ENCODE peak calls at places on chromosomes 4 and X, in nine cellular contexts. A, J, C, O, H, T, K, Z and D are unnamed samples.

GRCh38 chr4:42371306-42372063 is 25.8 kb upstream of the SHISA3 start:
- DNase-seq in A (no peak), J (peak; percentile 57), C (peak; percentile 82), O (no peak), H (no peak), T (peak; percentile 77), K (no peak), Z (no peak), D (peak; percentile 78)

GRCh38 chr4:173237722-173238121 is 69.1 kb downstream of the GALNT7 start:
- DNase-seq in A (no peak), J (no peak), C (no peak), O (no peak), H (no peak), T (no peak), K (no peak), Z (no peak), D (peak; percentile 85)

GRCh38 chrX:84153538-84153937 is 34.5 kb downstream of the RPS6KA6 start:
- DNase-seq in A (no peak), J (no peak), C (peak; percentile 13), O (no peak), H (no peak), T (no peak), K (no peak), Z (no peak), D (no peak)

GRCh38 chr4:155900402-155900801 is 3.1 kb upstream of the TDO2 start:
- DNase-seq in A (no peak), J (peak; percentile 30), C (peak; percentile 87), O (no peak), H (no peak), T (no peak), K (no peak), Z (no peak), D (peak; percentile 86)

GRCh38 chr4:172061204-172061603 is 248.0 kb downstream of the GALNTL6 start:
- DNase-seq in A (no peak), J (no peak), C (no peak), O (no peak), H (no peak), T (no peak), K (no peak), Z (no peak), D (no peak)

GRCh38 chr4:92235741-92236140 is 68.0 kb upstream of the GRID2 start:
- DNase-seq in A (no peak), J (no peak), C (peak; percentile 55), O (no peak), H (no peak), T (no peak), K (no peak), Z (no peak), D (peak; percentile 73)

GRCh38 chr4:107826427-107826980 is 1.8 kb downstream of the SGMS2 start:
- DNase-seq in A (no peak), J (peak; percentile 24), C (no peak), O (peak; percentile 42), H (no peak), T (no peak), K (no peak), Z (no peak), D (no peak)

GRCh38 chrX:97494756-97495372 is 611.2 kb downstream of the RPA4 start:
- DNase-seq in A (no peak), J (no peak), C (no peak), O (no peak), H (no peak), T (no peak), K (no peak), Z (no peak), D (no peak)

GRCh38 chr4:26191353-26191752 is 129.5 kb upstream of the RBPJ start:
- DNase-seq in A (no peak), J (peak; percentile 65), C (no peak), O (no peak), H (no peak), T (no peak), K (no peak), Z (no peak), D (no peak)

DNA sequence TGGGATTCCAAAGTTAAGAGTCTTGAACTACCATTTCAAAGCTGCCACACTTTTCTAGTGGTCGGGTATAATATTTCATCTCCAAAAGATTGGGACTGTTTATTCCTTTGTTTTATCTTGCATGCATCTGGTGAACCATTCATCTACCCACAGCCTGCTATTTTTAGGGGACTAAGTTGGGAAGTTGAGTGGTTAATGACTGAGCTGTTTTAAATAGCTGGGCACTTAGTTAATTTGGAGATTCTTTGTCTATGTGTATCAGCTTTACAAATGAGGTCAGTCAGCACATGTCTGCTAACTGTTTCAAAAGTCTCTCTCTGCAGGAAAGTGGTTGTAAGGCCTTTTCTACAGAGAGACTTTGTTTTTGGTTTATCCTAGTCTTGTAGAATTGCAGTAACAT is 8.1 kb downstream of the BMP2K start:
- DNase-seq in A (no peak), J (no peak), C (peak; percentile 56), O (no peak), H (no peak), T (no peak), K (no peak), Z (no peak), D (no peak)
- H3K4me3 ChIP-seq in A (no peak overlapping the region), J (no peak overlapping the region), C (no peak overlapping the region), O (no peak overlapping the region), H (no peak overlapping the region), T (no peak overlapping the region), K (no peak overlapping the region), Z (peak overlapping the region; percentile 12), D (no peak overlapping the region)

DNA sequence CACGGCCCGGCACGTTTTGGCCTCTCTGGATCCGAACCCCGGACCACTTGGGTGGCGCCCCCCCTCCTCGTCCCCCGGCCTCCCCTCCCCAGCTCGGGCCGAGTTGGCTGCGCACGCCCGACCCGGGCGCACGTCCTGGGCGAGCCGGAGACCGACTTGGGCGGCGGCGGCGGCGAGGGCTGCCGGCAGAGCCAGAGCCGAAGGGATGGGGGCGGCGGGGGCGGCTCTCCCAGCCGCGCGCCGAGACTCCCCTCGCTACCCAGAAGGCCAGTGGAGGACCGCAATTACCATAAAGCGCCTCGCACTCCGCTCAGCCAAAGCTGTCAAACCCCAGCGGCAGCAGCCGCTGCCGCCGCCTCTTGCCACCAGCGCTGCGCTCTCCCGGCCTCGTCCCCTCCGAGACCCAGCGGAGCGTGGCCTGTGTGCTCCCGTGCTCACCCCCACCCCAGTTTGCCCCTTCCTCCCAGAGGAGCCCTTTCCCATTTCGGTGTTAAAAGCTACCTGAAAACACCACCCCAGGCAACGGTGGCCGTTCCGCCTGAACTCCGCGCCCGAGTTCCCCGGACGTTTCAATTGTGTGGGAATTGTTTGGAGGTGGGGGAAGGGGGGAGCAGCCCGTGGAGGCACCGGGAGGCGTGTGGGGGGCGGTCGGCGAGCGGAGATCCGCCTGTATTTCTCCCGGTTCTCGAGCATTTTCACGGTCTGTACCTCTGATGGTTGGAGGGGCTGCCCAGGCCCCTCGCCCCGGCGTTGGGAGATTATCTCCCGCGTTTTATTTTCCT is 697 bp upstream of the BCOR start:
- DNase-seq in A (no peak), J (peak; percentile 83), C (peak; percentile 63), O (peak; percentile 58), H (no peak), T (peak; percentile 64), K (no peak), Z (peak; percentile 42), D (no peak)
- H3K9me3 ChIP-seq in A (no peaks in the 10 kb centered on the region), J (no peaks in the 10 kb centered on the region), C (no peaks in the 10 kb centered on the region), O (no peaks in the 10 kb centered on the region), H (no peaks in the 10 kb centered on the region), T (no peaks in the 10 kb centered on the region), K (no peaks in the 10 kb centered on the region), Z (no peaks in the 10 kb centered on the region), D (no peaks in the 10 kb centered on the region)

DNA sequence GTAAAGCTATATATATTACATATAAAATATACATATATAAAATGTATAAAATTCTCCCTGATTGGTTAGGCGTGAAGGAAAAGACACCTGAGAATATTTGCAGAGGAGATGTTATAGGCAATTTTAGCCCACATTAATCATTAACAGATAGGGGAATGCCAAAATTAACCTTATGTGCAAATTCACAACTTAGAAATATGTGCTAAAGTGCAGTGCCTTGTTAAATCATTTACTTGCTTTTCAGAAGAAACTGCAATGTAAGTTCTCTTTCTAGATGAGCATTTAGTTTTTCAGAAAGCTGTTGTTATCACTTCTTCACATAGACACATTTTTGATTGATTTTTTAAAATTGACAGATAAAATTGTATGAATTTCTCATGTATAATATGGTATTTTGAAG is 5.6 kb downstream of the TASL start:
- DNase-seq in A (no peak), J (peak; percentile 11), C (no peak), O (no peak), H (no peak), T (no peak), K (no peak), Z (no peak), D (no peak)
- H3K4me3 ChIP-seq in A (no peak overlapping the region), J (no peak overlapping the region), C (no peak overlapping the region), O (no peak overlapping the region), H (no peak overlapping the region), T (no peak overlapping the region), K (no peak overlapping the region), Z (no peak overlapping the region), D (no peak overlapping the region)

GRCh38 chr4:63430105-63430504 is 979.1 kb downstream of the TECRL start:
- DNase-seq in A (no peak), J (no peak), C (no peak), O (no peak), H (no peak), T (no peak), K (no peak), Z (no peak), D (no peak)
- H3K9me3 ChIP-seq in A (no peaks in the 10 kb centered on the region), J (no peaks in the 10 kb centered on the region), C (no peaks in the 10 kb centered on the region), O (no peaks in the 10 kb centered on the region), H (no peaks in the 10 kb centered on the region), T (no peaks in the 10 kb centered on the region), K (no peaks in the 10 kb centered on the region), Z (peaks cover 11% of the 10 kb centered on the region), D (no peaks in the 10 kb centered on the region)